ENCODE peak calls at places on chromosomes 13 and 19, in four cellular contexts. One of them, this sample, is unnamed.

GRCh38 chr19:42288411-42288810 is 13.5 kb upstream of the PRR19 start:
- DNase-seq in PC-3: no peak
- DNase-seq in fibroblast of lung: no peak
- DNase-seq in testis: no peak
- DNase-seq in this sample: no peak

GRCh38 chr19:4238831-4239230 is 8.0 kb upstream of the YJU2 start:
- DNase-seq in testis: no peak
- DNase-seq in PC-3: no peak
- DNase-seq in fibroblast of lung: no peak
- DNase-seq in this sample: no peak

GRCh38 chr13:41568143-41568989 is 111.0 kb downstream of the RGCC start:
- DNase-seq in fibroblast of lung: no peak
- DNase-seq in testis: no peak
- DNase-seq in PC-3: no peak
- DNase-seq in this sample: no peak

GRCh38 chr13:31945202-31945978 is 86.2 kb upstream of the FRY start:
- DNase-seq in PC-3: peak; percentile 79
- DNase-seq in testis: peak; percentile 38
- DNase-seq in fibroblast of lung: peak; percentile 90
- DNase-seq in this sample: peak; percentile 79

GRCh38 chr13:108225440-108225839 is 7.2 kb downstream of the ABHD13 start:
- DNase-seq in fibroblast of lung: no peak
- DNase-seq in PC-3: no peak
- DNase-seq in testis: no peak
- DNase-seq in this sample: no peak

GRCh38 chr19:42279902-42280760 is 11.1 kb downstream of the CIC start:
- DNase-seq in PC-3: no peak
- DNase-seq in fibroblast of lung: peak; percentile 90
- DNase-seq in testis: peak; percentile 96
- DNase-seq in this sample: peak; percentile 95

GRCh38 chr19:10672529-10673150 is 18.5 kb downstream of the ILF3 start:
- DNase-seq in PC-3: no peak
- DNase-seq in fibroblast of lung: peak; percentile 64
- DNase-seq in testis: no peak
- DNase-seq in this sample: no peak

GRCh38 chr13:111503905-111504695 is 183.7 kb downstream of the TEX29 start:
- DNase-seq in fibroblast of lung: no peak
- DNase-seq in PC-3: no peak
- DNase-seq in testis: no peak
- DNase-seq in this sample: no peak

GRCh38 chr19:31600731-31601295 is 251.6 kb upstream of the TSHZ3 start:
- DNase-seq in testis: no peak
- DNase-seq in fibroblast of lung: no peak
- DNase-seq in PC-3: no peak
- DNase-seq in this sample: no peak

GRCh38 chr13:101556676-101557121 is 104.2 kb downstream of the ITGBL1 start:
- DNase-seq in testis: no peak
- DNase-seq in PC-3: no peak
- DNase-seq in fibroblast of lung: peak; percentile 67
- DNase-seq in this sample: peak; percentile 67

GRCh38 chr13:59963827-59964226 is 199.9 kb downstream of the DIAPH3 start:
- DNase-seq in testis: no peak
- DNase-seq in fibroblast of lung: no peak
- DNase-seq in PC-3: no peak
- DNase-seq in this sample: no peak

GRCh38 chr13:42702726-42703125 is 78.7 kb upstream of the FAM216B start:
- DNase-seq in fibroblast of lung: peak; percentile 84
- DNase-seq in PC-3: no peak
- DNase-seq in testis: peak; percentile 53
- DNase-seq in this sample: peak; percentile 58

GRCh38 chr13:40087021-40088002 is 431.9 kb downstream of the COG6 start:
- DNase-seq in fibroblast of lung: no peak
- DNase-seq in testis: no peak
- DNase-seq in PC-3: peak; percentile 14
- DNase-seq in this sample: no peak

GRCh38 chr13:93714171-93714570 is 487.6 kb downstream of the GPC6 start:
- DNase-seq in fibroblast of lung: no peak
- DNase-seq in PC-3: peak; percentile 34
- DNase-seq in testis: no peak
- DNase-seq in this sample: no peak

GRCh38 chr13:108272333-108272732 is 2.8 kb downstream of the TNFSF13B start:
- DNase-seq in testis: no peak
- DNase-seq in PC-3: no peak
- DNase-seq in fibroblast of lung: peak; percentile 45
- DNase-seq in this sample: no peak

GRCh38 chr13:47897411-47898050 is 103.5 kb downstream of the SUCLA2 start:
- DNase-seq in testis: no peak
- DNase-seq in fibroblast of lung: no peak
- DNase-seq in PC-3: peak; percentile 70
- DNase-seq in this sample: peak; percentile 20

GRCh38 chr13:96491103-96491502 is 401.2 kb downstream of the HS6ST3 start:
- DNase-seq in testis: no peak
- DNase-seq in PC-3: no peak
- DNase-seq in fibroblast of lung: no peak
- DNase-seq in this sample: no peak

GRCh38 chr19:18406749-18407148 is 9.3 kb upstream of the LRRC25 start:
- DNase-seq in fibroblast of lung: no peak
- DNase-seq in PC-3: no peak
- DNase-seq in testis: no peak
- DNase-seq in this sample: no peak

GRCh38 chr13:29505950-29506349 is 89.5 kb downstream of the SLC7A1 start:
- DNase-seq in PC-3: no peak
- DNase-seq in fibroblast of lung: no peak
- DNase-seq in testis: no peak
- DNase-seq in this sample: no peak

GRCh38 chr13:25371608-25372274 is at the start of gene ATP8A2:
- DNase-seq in fibroblast of lung: no peak
- DNase-seq in PC-3: no peak
- DNase-seq in testis: no peak
- DNase-seq in this sample: no peak

GRCh38 chr19:21423057-21424041 is 26.4 kb downstream of the ZNF493 start:
- DNase-seq in fibroblast of lung: no peak
- DNase-seq in testis: no peak
- DNase-seq in PC-3: no peak
- DNase-seq in this sample: no peak

GRCh38 chr13:111179908-111180756 is 65.0 kb downstream of the ARHGEF7 start:
- DNase-seq in testis: no peak
- DNase-seq in PC-3: no peak
- DNase-seq in fibroblast of lung: no peak
- DNase-seq in this sample: no peak

GRCh38 chr13:45490068-45490467 is 25.3 kb downstream of the COG3 start:
- DNase-seq in PC-3: peak; percentile 2
- DNase-seq in fibroblast of lung: no peak
- DNase-seq in testis: no peak
- DNase-seq in this sample: no peak

GRCh38 chr19:7860902-7861618 is 13.1 kb downstream of the PRR36 start:
- DNase-seq in fibroblast of lung: no peak
- DNase-seq in testis: no peak
- DNase-seq in PC-3: no peak
- DNase-seq in this sample: no peak

GRCh38 chr19:8113017-8113416 is 36.4 kb downstream of the FBN3 start:
- DNase-seq in testis: no peak
- DNase-seq in fibroblast of lung: no peak
- DNase-seq in PC-3: peak; percentile 36
- DNase-seq in this sample: no peak

GRCh38 chr13:101514695-101515275 is 62.3 kb downstream of the ITGBL1 start:
- DNase-seq in PC-3: peak; percentile 75
- DNase-seq in testis: peak; percentile 59
- DNase-seq in fibroblast of lung: peak; percentile 86
- DNase-seq in this sample: peak; percentile 84

GRCh38 chr19:1854542-1855039 is 6.3 kb upstream of the REXO1 start:
- DNase-seq in PC-3: no peak
- DNase-seq in fibroblast of lung: no peak
- DNase-seq in testis: no peak
- DNase-seq in this sample: no peak
- H3K4me3 ChIP-seq in PC-3: no peak overlapping the region
- H3K4me3 ChIP-seq in fibroblast of lung: no peak overlapping the region
- H3K4me3 ChIP-seq in testis: no peak overlapping the region
- H3K4me3 ChIP-seq in this sample: peak overlapping the region; percentile 48

GRCh38 chr13:113245858-113246791 is 36.7 kb downstream of the CUL4A start:
- DNase-seq in testis: no peak
- DNase-seq in fibroblast of lung: peak; percentile 7
- DNase-seq in PC-3: peak; percentile 15
- DNase-seq in this sample: no peak
- TF ChIP-seq CTCF in testis: no peak
- TF ChIP-seq CTCF in fibroblast of lung: peak; percentile 9
- TF ChIP-seq CTCF in PC-3: peak; percentile 61
- TF ChIP-seq CTCF in this sample: peak; percentile 40

DNA sequence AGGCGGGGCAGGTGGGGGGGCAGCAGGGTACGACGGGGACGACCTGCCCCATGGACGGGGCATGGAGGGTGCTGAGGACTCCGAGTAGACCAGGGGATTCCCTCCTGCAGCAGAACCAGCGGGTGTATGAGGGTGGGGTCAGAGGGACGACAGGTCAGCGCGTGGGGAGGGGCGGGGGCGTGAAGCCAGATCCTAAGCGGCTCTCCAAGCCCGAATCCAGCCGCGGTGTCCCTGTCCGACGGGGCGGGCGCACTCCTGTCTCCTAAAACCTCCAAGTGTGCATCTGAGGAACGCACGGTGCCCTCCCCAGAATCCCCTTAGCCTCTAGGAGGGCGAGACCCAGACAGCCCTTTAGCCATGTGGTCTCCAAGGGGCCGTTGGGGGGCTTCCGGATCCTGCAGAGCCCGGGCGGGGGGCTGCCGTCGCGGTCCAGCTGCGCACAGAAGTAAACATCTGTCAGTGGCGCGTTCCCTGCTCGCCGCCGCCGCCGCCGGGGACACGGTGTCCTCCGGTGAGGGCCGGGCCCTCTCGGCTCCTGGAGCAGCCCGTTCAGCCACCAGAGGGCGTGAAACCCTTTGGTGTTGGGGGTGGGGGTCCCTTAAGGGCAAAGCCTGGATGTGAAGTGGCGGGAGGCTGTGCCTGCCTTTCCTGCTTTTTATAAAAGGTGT is 732 bp downstream of the NRTN start:
- DNase-seq in PC-3: peak; percentile 82
- DNase-seq in fibroblast of lung: peak; percentile 23
- DNase-seq in testis: peak; percentile 76
- DNase-seq in this sample: peak; percentile 24
- H3K4me3 ChIP-seq in PC-3: peak overlapping the region; percentile 51
- H3K4me3 ChIP-seq in fibroblast of lung: no peak overlapping the region
- H3K4me3 ChIP-seq in testis: no peak overlapping the region
- H3K4me3 ChIP-seq in this sample: no peak overlapping the region

GRCh38 chr19:43779820-43780219 is 953 bp downstream of the KCNN4 start:
- DNase-seq in fibroblast of lung: no peak
- DNase-seq in testis: no peak
- DNase-seq in PC-3: peak; percentile 33
- DNase-seq in this sample: no peak
- TF ChIP-seq CTCF in fibroblast of lung: no peak
- TF ChIP-seq CTCF in testis: no peak
- TF ChIP-seq CTCF in PC-3: peak; percentile 45
- TF ChIP-seq CTCF in this sample: peak; percentile 7

GRCh38 chr19:28794301-28794700 is 418.6 kb downstream of the UQCRFS1 start:
- DNase-seq in fibroblast of lung: no peak
- DNase-seq in PC-3: no peak
- DNase-seq in testis: no peak
- DNase-seq in this sample: no peak
- H3K4me3 ChIP-seq in fibroblast of lung: no peak overlapping the region
- H3K4me3 ChIP-seq in PC-3: no peak overlapping the region
- H3K4me3 ChIP-seq in testis: peak overlapping the region; percentile 49
- H3K4me3 ChIP-seq in this sample: no peak overlapping the region

DNA sequence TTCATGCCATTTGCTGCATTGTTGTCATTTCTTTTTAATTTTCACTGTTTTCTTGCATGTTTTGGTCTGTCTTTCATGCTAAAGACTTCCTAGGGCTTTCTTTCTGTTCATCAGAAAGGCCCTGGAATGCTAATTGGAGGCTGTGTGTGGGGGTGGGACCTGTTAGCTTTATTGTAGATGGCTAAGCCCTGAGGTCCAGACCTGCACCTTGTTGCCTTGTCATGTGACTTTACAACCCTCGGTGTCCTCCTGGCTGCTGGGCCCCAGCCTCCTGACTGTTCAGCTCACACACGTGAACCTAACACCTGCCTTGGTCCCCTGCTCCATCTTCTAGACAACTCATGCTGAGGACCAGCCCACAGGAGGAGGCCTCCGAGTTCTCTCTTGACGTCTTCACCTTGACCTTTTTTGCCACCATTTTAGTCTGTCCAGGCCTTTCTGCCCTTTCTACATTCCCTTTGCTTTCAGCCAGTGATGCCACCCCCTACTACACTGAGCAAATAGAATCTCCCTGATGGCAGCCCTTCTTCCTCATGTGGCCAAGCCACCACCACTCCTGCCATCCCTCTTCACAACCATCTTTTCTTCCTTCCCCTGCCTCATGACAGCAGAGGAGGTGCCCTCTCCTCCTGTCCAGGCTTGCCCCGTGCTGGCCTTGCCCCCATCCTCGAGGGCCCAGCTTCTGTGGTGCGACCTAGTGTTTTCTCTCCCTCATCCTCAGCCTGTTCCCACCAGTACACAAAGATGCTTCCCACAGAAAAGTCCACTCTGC is 41.4 kb upstream of the GPI start:
- DNase-seq in fibroblast of lung: no peak
- DNase-seq in testis: no peak
- DNase-seq in PC-3: no peak
- DNase-seq in this sample: no peak
- TF ChIP-seq CTCF in fibroblast of lung: no peak
- TF ChIP-seq CTCF in testis: no peak
- TF ChIP-seq CTCF in PC-3: no peak
- TF ChIP-seq CTCF in this sample: no peak

GRCh38 chr19:57671124-57671895 is 2.6 kb downstream of the ZSCAN4 start:
- DNase-seq in testis: no peak
- DNase-seq in fibroblast of lung: no peak
- DNase-seq in PC-3: no peak
- DNase-seq in this sample: peak; percentile 7
- H3K4me3 ChIP-seq in testis: no peak overlapping the region
- H3K4me3 ChIP-seq in fibroblast of lung: no peak overlapping the region
- H3K4me3 ChIP-seq in PC-3: no peak overlapping the region
- H3K4me3 ChIP-seq in this sample: no peak overlapping the region

DNA sequence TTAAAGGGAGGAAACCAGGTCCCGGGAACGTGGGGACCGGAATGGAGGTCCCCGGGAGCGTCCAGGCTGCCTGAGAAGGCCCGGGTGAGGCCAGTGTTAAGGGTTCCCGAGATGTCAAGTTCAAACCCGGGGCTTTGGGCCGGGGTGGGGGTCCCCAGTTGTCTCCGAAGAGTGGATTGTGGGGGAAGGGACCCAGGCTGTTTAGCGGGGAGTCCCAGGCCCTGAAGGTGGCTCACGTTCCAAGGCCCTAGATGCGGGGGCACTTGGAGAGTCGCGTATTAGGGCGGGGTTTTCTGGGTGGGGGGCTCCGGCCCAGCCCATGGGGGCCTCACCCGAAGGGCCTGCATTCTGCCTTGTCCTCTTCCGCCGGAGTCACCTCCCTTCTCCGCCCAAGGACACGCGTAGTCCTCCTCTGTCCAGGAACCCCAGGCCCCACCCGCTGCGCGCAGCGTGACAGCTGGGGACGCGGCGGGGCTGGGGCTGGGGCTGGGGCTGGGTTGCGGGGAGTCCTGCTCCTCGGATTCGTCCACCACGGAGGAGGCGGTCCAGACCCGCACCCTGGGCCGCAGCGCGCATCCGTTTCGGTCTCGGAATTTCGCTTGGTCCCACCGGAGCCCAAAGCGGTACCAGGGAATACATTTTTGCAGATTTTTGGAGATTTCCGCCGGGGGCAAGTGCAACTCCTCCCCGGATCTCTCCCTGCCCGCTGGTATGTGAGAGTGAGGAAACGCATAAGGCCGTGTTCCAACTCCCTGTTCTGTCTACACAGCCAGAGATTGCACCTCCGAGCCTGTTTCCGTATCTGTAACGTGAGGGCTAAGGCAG is at the start of gene COX7A1:
- DNase-seq in fibroblast of lung: peak; percentile 42
- DNase-seq in PC-3: no peak
- DNase-seq in testis: peak; percentile 77
- DNase-seq in this sample: peak; percentile 61
- TF ChIP-seq CTCF in fibroblast of lung: no peak
- TF ChIP-seq CTCF in PC-3: no peak
- TF ChIP-seq CTCF in testis: no peak
- TF ChIP-seq CTCF in this sample: no peak

This sample was measured in fibroblast of the aortic adventitia.